ENCODE peak calls at places on chromosome 6, in five cellular contexts. K, D, S, I and E are unnamed samples.

GRCh38 chr6:136772685-136773472 is 19.4 kb downstream of the MAP3K5 start:
- DNase-seq in K (no peak), D (no peak), S (no peak), I (no peak), E (no peak)

GRCh38 chr6:159151266-159151855 is 17.8 kb upstream of the FNDC1 start:
- DNase-seq in K (no peak), D (peak; percentile 68), S (no peak), I (no peak), E (no peak)

GRCh38 chr6:149137594-149137993 is 179.9 kb upstream of the TAB2 start:
- DNase-seq in K (no peak), D (no peak), S (no peak), I (no peak), E (no peak)

GRCh38 chr6:54874349-54875048 is 27.9 kb downstream of the FAM83B start:
- DNase-seq in K (no peak), D (no peak), S (no peak), I (no peak), E (no peak)

GRCh38 chr6:169500688-169501087 is 201.1 kb downstream of the WDR27 start:
- DNase-seq in K (no peak), D (no peak), S (no peak), I (no peak), E (no peak)

GRCh38 chr6:34676140-34676539 is 20.4 kb downstream of the ILRUN start:
- DNase-seq in K (no peak), D (no peak), S (no peak), I (no peak), E (no peak)

GRCh38 chr6:109878291-109878690 is 99.8 kb upstream of the GPR6 start:
- DNase-seq in K (no peak), D (no peak), S (no peak), I (no peak), E (no peak)

GRCh38 chr6:302760-303159 is 10.5 kb downstream of the DUSP22 start:
- DNase-seq in K (no peak), D (no peak), S (no peak), I (no peak), E (no peak)

GRCh38 chr6:4346659-4347333 is 211.4 kb upstream of the ECI2 start:
- DNase-seq in K (no peak), D (no peak), S (no peak), I (no peak), E (no peak)

GRCh38 chr6:34142046-34142445 is 3.8 kb downstream of the GRM4 start:
- DNase-seq in K (no peak), D (no peak), S (no peak), I (no peak), E (no peak)

GRCh38 chr6:27168108-27168507 is 79.4 kb upstream of the PRSS16 start:
- DNase-seq in K (no peak), D (no peak), S (no peak), I (no peak), E (no peak)

GRCh38 chr6:88238065-88238464 is 71.9 kb upstream of the CNR1 start:
- DNase-seq in K (no peak), D (peak; percentile 37), S (no peak), I (no peak), E (no peak)

GRCh38 chr6:145092554-145092953 is 642.8 kb downstream of the EPM2A start:
- DNase-seq in K (no peak), D (no peak), S (no peak), I (no peak), E (no peak)

GRCh38 chr6:300494-301198 is 8.4 kb downstream of the DUSP22 start:
- DNase-seq in K (no peak), D (no peak), S (no peak), I (no peak), E (no peak)

GRCh38 chr6:76418657-76419217 is 346.3 kb upstream of the IMPG1 start:
- DNase-seq in K (no peak), D (no peak), S (no peak), I (no peak), E (no peak)

GRCh38 chr6:110185879-110186278 is 5.7 kb downstream of the CDC40 start:
- DNase-seq in K (no peak), D (no peak), S (no peak), I (no peak), E (no peak)

GRCh38 chr6:56350857-56351256 is 103.5 kb upstream of the COL21A1 start:
- DNase-seq in K (no peak), D (no peak), S (no peak), I (no peak), E (no peak)

GRCh38 chr6:150579611-150580010 is 20.1 kb upstream of the PLEKHG1 start:
- DNase-seq in K (no peak), D (no peak), S (no peak), I (no peak), E (no peak)

GRCh38 chr6:111522393-111523020 is 39.5 kb upstream of the REV3L start:
- DNase-seq in K (no peak), D (peak; percentile 79), S (no peak), I (no peak), E (no peak)

GRCh38 chr6:42971746-42972327 is 7.1 kb downstream of the PEX6 start:
- DNase-seq in K (no peak), D (no peak), S (no peak), I (no peak), E (no peak)

GRCh38 chr6:14734416-14735340 is 511.2 kb upstream of the JARID2 start:
- DNase-seq in K (no peak), D (peak; percentile 52), S (peak; percentile 58), I (no peak), E (peak; percentile 35)

GRCh38 chr6:27795697-27796494 is 116.3 kb downstream of the OR2B2 start:
- DNase-seq in K (peak; percentile 66), D (peak; percentile 89), S (peak; percentile 63), I (peak; percentile 35), E (peak; percentile 48)

GRCh38 chr6:71879016-71879415 is 7.3 kb upstream of the RIMS1 start:
- DNase-seq in K (no peak), D (no peak), S (peak; percentile 21), I (no peak), E (no peak)

GRCh38 chr6:149316740-149317655 is 514 bp upstream of the TAB2 start:
- DNase-seq in K (peak; percentile 72), D (peak; percentile 72), S (peak; percentile 14), I (peak; percentile 85), E (peak; percentile 91)